ENCODE peak calls at places on chromosomes 12 and 14, in five cellular contexts. One of them, this sample, is unnamed.

GRCh38 chr12:78229491-78230209 is 399.0 kb downstream of the NAV3 start:
- DNase-seq in naive thymus-derived CD4-positive, alpha-beta T cell: no peak
- DNase-seq in heart right ventricle: no peak
- DNase-seq in GM23248: peak; percentile 66
- DNase-seq in mucosa of descending colon: no peak
- DNase-seq in this sample: no peak

GRCh38 chr14:52338282-52338681 is 24.2 kb downstream of the PTGER2 start:
- DNase-seq in mucosa of descending colon: no peak
- DNase-seq in naive thymus-derived CD4-positive, alpha-beta T cell: no peak
- DNase-seq in heart right ventricle: no peak
- DNase-seq in GM23248: peak; percentile 72
- DNase-seq in this sample: no peak

GRCh38 chr14:74913393-74913792 is 9.7 kb downstream of the RPS6KL1 start:
- DNase-seq in mucosa of descending colon: no peak
- DNase-seq in naive thymus-derived CD4-positive, alpha-beta T cell: no peak
- DNase-seq in heart right ventricle: no peak
- DNase-seq in GM23248: no peak
- DNase-seq in this sample: no peak

GRCh38 chr12:77615331-77615730 is 215.4 kb upstream of the NAV3 start:
- DNase-seq in heart right ventricle: no peak
- DNase-seq in GM23248: peak; percentile 13
- DNase-seq in naive thymus-derived CD4-positive, alpha-beta T cell: no peak
- DNase-seq in mucosa of descending colon: no peak
- DNase-seq in this sample: no peak

GRCh38 chr12:64160718-64161060 is 61.4 kb downstream of the KICS2 start:
- DNase-seq in naive thymus-derived CD4-positive, alpha-beta T cell: no peak
- DNase-seq in mucosa of descending colon: no peak
- DNase-seq in GM23248: peak; percentile 84
- DNase-seq in heart right ventricle: no peak
- DNase-seq in this sample: no peak

GRCh38 chr14:34843011-34843554 is 32.1 kb downstream of the BAZ1A start:
- DNase-seq in GM23248: peak; percentile 73
- DNase-seq in mucosa of descending colon: no peak
- DNase-seq in heart right ventricle: no peak
- DNase-seq in naive thymus-derived CD4-positive, alpha-beta T cell: no peak
- DNase-seq in this sample: no peak

GRCh38 chr14:53295985-53296582 is 143.0 kb upstream of the DDHD1 start:
- DNase-seq in heart right ventricle: no peak
- DNase-seq in naive thymus-derived CD4-positive, alpha-beta T cell: peak; percentile 52
- DNase-seq in GM23248: peak; percentile 52
- DNase-seq in mucosa of descending colon: no peak
- DNase-seq in this sample: no peak

GRCh38 chr12:101891462-101891971 is 14.1 kb downstream of the DRAM1 start:
- DNase-seq in mucosa of descending colon: no peak
- DNase-seq in heart right ventricle: no peak
- DNase-seq in naive thymus-derived CD4-positive, alpha-beta T cell: no peak
- DNase-seq in GM23248: peak; percentile 80
- DNase-seq in this sample: peak; percentile 57

GRCh38 chr14:29144598-29144997 is 378.0 kb downstream of the FOXG1 start:
- DNase-seq in heart right ventricle: no peak
- DNase-seq in mucosa of descending colon: no peak
- DNase-seq in naive thymus-derived CD4-positive, alpha-beta T cell: no peak
- DNase-seq in GM23248: peak; percentile 97
- DNase-seq in this sample: no peak

GRCh38 chr12:108666326-108666995 is 32.8 kb upstream of the SELPLG start:
- DNase-seq in heart right ventricle: peak; percentile 50
- DNase-seq in mucosa of descending colon: peak; percentile 46
- DNase-seq in GM23248: peak; percentile 86
- DNase-seq in naive thymus-derived CD4-positive, alpha-beta T cell: no peak
- DNase-seq in this sample: peak; percentile 62

GRCh38 chr12:127054531-127054930 is 1212.4 kb upstream of the TMEM132C start:
- DNase-seq in heart right ventricle: no peak
- DNase-seq in naive thymus-derived CD4-positive, alpha-beta T cell: no peak
- DNase-seq in GM23248: peak; percentile 52
- DNase-seq in mucosa of descending colon: no peak
- DNase-seq in this sample: no peak

GRCh38 chr14:100772607-100773165 is 46.0 kb downstream of the DLK1 start:
- DNase-seq in GM23248: no peak
- DNase-seq in heart right ventricle: no peak
- DNase-seq in naive thymus-derived CD4-positive, alpha-beta T cell: no peak
- DNase-seq in mucosa of descending colon: no peak
- DNase-seq in this sample: peak; percentile 27

GRCh38 chr12:105279460-105280056 is 43.6 kb upstream of the APPL2 start:
- DNase-seq in naive thymus-derived CD4-positive, alpha-beta T cell: peak; percentile 30
- DNase-seq in mucosa of descending colon: no peak
- DNase-seq in heart right ventricle: no peak
- DNase-seq in GM23248: peak; percentile 50
- DNase-seq in this sample: no peak

DNA sequence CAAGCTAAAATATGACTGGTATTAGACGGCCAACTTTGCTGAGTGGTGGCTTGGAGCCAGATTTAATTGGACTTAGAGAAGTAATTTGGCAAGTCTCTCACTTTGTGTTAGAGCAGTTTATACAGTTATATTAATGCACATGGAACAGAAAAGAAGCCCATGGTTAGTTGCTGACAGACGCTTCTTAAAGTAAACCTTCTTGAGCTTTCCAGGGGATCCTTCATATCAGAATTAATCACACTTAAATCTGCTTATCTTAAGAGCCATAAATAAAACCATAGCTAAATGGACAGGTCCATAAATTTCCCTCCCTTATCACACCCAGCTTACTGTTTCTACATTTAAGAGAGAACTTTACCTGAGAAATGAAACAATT is 9.6 kb downstream of the GSG1 start:
- DNase-seq in mucosa of descending colon: no peak
- DNase-seq in heart right ventricle: no peak
- DNase-seq in GM23248: peak; percentile 37
- DNase-seq in naive thymus-derived CD4-positive, alpha-beta T cell: no peak
- DNase-seq in this sample: no peak
- H3K4me1 ChIP-seq in mucosa of descending colon: peaks cover 5% of the 10 kb centered on the region
- H3K4me1 ChIP-seq in heart right ventricle: peaks cover 30% of the 10 kb centered on the region
- H3K4me1 ChIP-seq in GM23248: peaks cover 48% of the 10 kb centered on the region
- H3K4me1 ChIP-seq in naive thymus-derived CD4-positive, alpha-beta T cell: no peaks in the 10 kb centered on the region
- H3K4me1 ChIP-seq in this sample: peaks cover 34% of the 10 kb centered on the region

DNA sequence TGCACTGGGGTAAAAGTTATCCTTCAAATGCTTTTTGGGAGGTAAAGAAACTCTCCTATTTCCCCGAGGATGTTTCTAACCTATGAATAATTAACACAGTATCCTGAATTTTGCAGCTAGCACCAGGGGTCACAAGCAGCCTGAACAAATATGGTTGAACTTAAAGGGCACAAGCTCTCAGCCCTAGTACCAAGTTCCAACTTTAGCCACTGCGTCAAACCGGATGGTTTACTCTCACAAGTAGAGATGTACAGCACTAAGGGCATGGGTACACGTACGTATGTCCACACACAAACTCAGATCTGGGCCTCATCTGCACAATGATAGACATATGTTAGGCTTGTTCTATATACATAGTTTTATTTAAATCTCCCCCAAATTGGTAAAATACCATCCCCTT is 4.7 kb downstream of the CCDC88C start:
- DNase-seq in GM23248: no peak
- DNase-seq in mucosa of descending colon: no peak
- DNase-seq in heart right ventricle: no peak
- DNase-seq in naive thymus-derived CD4-positive, alpha-beta T cell: no peak
- DNase-seq in this sample: no peak
- H3K4me1 ChIP-seq in GM23248: no peaks in the 10 kb centered on the region
- H3K4me1 ChIP-seq in mucosa of descending colon: peaks cover 33% of the 10 kb centered on the region
- H3K4me1 ChIP-seq in heart right ventricle: peaks cover 42% of the 10 kb centered on the region
- H3K4me1 ChIP-seq in naive thymus-derived CD4-positive, alpha-beta T cell: peaks cover 66% of the 10 kb centered on the region
- H3K4me1 ChIP-seq in this sample: peaks cover 12% of the 10 kb centered on the region

DNA sequence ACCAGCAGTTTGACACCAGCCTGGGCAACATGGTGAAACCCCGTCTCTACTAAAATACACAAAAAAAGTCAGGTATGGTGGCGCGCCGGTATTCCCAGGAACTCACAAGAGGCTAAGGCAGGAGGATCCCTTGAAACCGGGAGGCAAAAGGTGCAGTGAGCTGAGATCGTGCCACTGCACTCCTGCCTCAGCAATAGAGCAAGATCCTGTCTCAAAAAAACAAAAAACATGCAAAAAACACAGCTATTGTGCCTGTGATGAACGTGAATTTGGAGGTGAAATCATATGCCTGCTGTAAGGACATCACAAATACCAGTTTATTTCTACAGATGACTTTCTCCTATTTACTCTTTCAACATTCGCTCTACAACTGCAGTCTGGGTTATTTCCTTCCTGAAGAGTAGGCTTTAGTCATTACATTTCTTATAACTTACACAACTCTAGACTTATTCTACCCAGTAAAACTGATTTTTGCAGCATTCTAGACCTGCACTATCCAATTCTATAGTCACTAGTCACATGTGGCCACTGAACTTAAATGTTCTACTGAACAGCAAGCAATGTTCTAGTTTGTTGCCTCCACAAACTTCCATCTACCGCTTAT is 48.3 kb downstream of the HNRNPC start:
- DNase-seq in mucosa of descending colon: no peak
- DNase-seq in GM23248: peak; percentile 43
- DNase-seq in heart right ventricle: no peak
- DNase-seq in naive thymus-derived CD4-positive, alpha-beta T cell: no peak
- DNase-seq in this sample: no peak
- H3K4me1 ChIP-seq in mucosa of descending colon: peaks cover 4% of the 10 kb centered on the region
- H3K4me1 ChIP-seq in GM23248: peaks cover 47% of the 10 kb centered on the region
- H3K4me1 ChIP-seq in heart right ventricle: peaks cover 81% of the 10 kb centered on the region
- H3K4me1 ChIP-seq in naive thymus-derived CD4-positive, alpha-beta T cell: peaks cover 38% of the 10 kb centered on the region
- H3K4me1 ChIP-seq in this sample: peaks cover 17% of the 10 kb centered on the region

DNA sequence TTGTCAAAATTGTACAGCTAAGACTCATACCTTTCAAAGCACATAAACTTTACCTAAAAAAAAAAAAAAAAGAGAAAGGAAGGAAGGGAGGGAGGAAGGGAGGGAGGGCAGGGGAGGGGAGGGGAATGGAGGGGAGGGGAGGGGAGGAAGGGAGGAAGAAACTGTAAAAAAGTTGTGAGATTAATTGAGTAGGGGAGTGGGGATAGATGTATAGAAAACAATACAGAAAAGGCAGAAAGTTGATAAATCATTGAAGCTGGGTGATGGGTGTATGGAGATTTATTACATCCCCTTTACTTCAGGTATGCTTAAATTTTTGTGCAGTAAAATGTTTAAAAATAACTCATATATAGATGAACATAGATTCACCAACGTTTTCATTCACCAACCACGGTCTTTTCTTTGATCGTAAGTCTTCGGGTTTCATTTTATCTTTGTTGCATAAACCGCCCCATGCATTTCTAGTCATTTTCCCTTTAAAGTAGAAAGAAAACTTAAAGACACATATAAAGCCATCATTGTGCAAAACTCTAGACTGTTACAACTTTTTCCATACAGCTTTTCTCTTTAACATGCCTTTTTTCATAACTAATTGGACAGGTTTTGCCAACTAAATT is 191.2 kb upstream of the KRR1 start:
- DNase-seq in GM23248: no peak
- DNase-seq in heart right ventricle: no peak
- DNase-seq in naive thymus-derived CD4-positive, alpha-beta T cell: no peak
- DNase-seq in mucosa of descending colon: no peak
- DNase-seq in this sample: no peak
- H3K4me1 ChIP-seq in GM23248: peaks cover 27% of the 10 kb centered on the region
- H3K4me1 ChIP-seq in heart right ventricle: peaks cover 57% of the 10 kb centered on the region
- H3K4me1 ChIP-seq in naive thymus-derived CD4-positive, alpha-beta T cell: peaks cover 6% of the 10 kb centered on the region
- H3K4me1 ChIP-seq in mucosa of descending colon: no peaks in the 10 kb centered on the region
- H3K4me1 ChIP-seq in this sample: peaks cover 11% of the 10 kb centered on the region

GRCh38 chr12:116529048-116529447 is 30.1 kb upstream of the MAP1LC3B2 start:
- DNase-seq in naive thymus-derived CD4-positive, alpha-beta T cell: no peak
- DNase-seq in heart right ventricle: no peak
- DNase-seq in GM23248: peak; percentile 80
- DNase-seq in mucosa of descending colon: no peak
- DNase-seq in this sample: no peak
- H3K4me1 ChIP-seq in naive thymus-derived CD4-positive, alpha-beta T cell: peaks cover 9% of the 10 kb centered on the region
- H3K4me1 ChIP-seq in heart right ventricle: peaks cover 28% of the 10 kb centered on the region
- H3K4me1 ChIP-seq in GM23248: peaks cover 47% of the 10 kb centered on the region
- H3K4me1 ChIP-seq in mucosa of descending colon: peaks cover 8% of the 10 kb centered on the region
- H3K4me1 ChIP-seq in this sample: peaks cover 6% of the 10 kb centered on the region

GRCh38 chr12:111202237-111202592 is 166.7 kb downstream of the PHETA1 start:
- DNase-seq in naive thymus-derived CD4-positive, alpha-beta T cell: no peak
- DNase-seq in mucosa of descending colon: no peak
- DNase-seq in heart right ventricle: no peak
- DNase-seq in GM23248: no peak
- DNase-seq in this sample: no peak
- H3K4me1 ChIP-seq in naive thymus-derived CD4-positive, alpha-beta T cell: no peaks in the 10 kb centered on the region
- H3K4me1 ChIP-seq in mucosa of descending colon: no peaks in the 10 kb centered on the region
- H3K4me1 ChIP-seq in heart right ventricle: no peaks in the 10 kb centered on the region
- H3K4me1 ChIP-seq in GM23248: no peaks in the 10 kb centered on the region
- H3K4me1 ChIP-seq in this sample: no peaks in the 10 kb centered on the region